ENCODE peak calls at places on chromosomes 6 and 20, in eight cellular contexts. W, S, U, J, F, O, K and L are unnamed samples.

GRCh38 chr6:108260126-108260808 is 573 bp downstream of the SNX3 start:
- DNase-seq in K (peak; percentile 49), O (peak; percentile 32), F (peak; percentile 42), W (peak; percentile 67), J (peak; percentile 83), U (peak; percentile 25), S (peak; percentile 27), L (peak; percentile 46)

GRCh38 chr6:33160728-33161323 is 31.4 kb downstream of the COL11A2 start:
- DNase-seq in W (peak; percentile 90), K (peak; percentile 68), F (peak; percentile 33), S (no peak), O (no peak), U (no peak), J (no peak), L (peak; percentile 78)

GRCh38 chr6:112296694-112297093 is 42.3 kb upstream of the LAMA4 start:
- DNase-seq in J (no peak), U (no peak), S (no peak), W (no peak), K (no peak), F (no peak), O (no peak), L (no peak)

GRCh38 chr6:3382399-3383279 is 74.2 kb downstream of the SLC22A23 start:
- DNase-seq in F (no peak), K (no peak), O (no peak), U (no peak), S (no peak), J (peak; percentile 25), W (no peak), L (peak; percentile 53)

GRCh38 chr20:45552456-45552855 is 5.3 kb upstream of the EPPIN start:
- DNase-seq in F (no peak), O (no peak), J (no peak), U (no peak), K (no peak), S (no peak), W (no peak), L (no peak)

GRCh38 chr6:46777476-46778346 is 15.5 kb upstream of the MEP1A start:
- DNase-seq in O (no peak), J (no peak), K (no peak), W (no peak), F (no peak), U (no peak), S (no peak), L (no peak)

GRCh38 chr6:167872538-167873210 is 46.0 kb downstream of the AFDN start:
- DNase-seq in W (no peak), J (no peak), S (no peak), O (no peak), K (no peak), F (no peak), U (no peak), L (no peak)

GRCh38 chr6:142797159-142797558 is 147.8 kb downstream of the HIVEP2 start:
- DNase-seq in J (no peak), S (no peak), W (no peak), U (no peak), O (no peak), K (no peak), F (no peak), L (no peak)

GRCh38 chr20:25282034-25282781 is 34.3 kb downstream of the PYGB start:
- DNase-seq in J (peak; percentile 58), W (peak; percentile 67), O (no peak), F (no peak), U (no peak), K (peak; percentile 15), S (no peak), L (no peak)

GRCh38 chr6:53582963-53583362 is 38.1 kb upstream of the GCLC start:
- DNase-seq in U (no peak), S (no peak), W (no peak), F (no peak), K (no peak), J (no peak), O (no peak), L (no peak)

GRCh38 chr20:49964964-49965780 is 17.6 kb upstream of the SNAI1 start:
- DNase-seq in F (no peak), J (no peak), W (peak; percentile 46), U (no peak), K (no peak), S (peak; percentile 85), O (peak; percentile 86), L (peak; percentile 31)

GRCh38 chr6:35305117-35305516 is 7.5 kb downstream of the DEF6 start:
- DNase-seq in U (no peak), W (peak; percentile 19), K (no peak), S (no peak), J (no peak), F (no peak), O (no peak), L (no peak)

GRCh38 chr6:30007132-30007764 is 53.8 kb upstream of the POLR1H start:
- DNase-seq in K (peak; percentile 29), F (no peak), W (peak; percentile 67), S (no peak), U (no peak), O (no peak), J (no peak), L (peak; percentile 18)

GRCh38 chr6:30002871-30003270 is 58.2 kb upstream of the POLR1H start:
- DNase-seq in F (no peak), K (no peak), J (no peak), U (no peak), S (no peak), O (no peak), W (no peak), L (no peak)

GRCh38 chr6:30009113-30009512 is 52.0 kb upstream of the POLR1H start:
- DNase-seq in W (no peak), F (no peak), O (no peak), K (no peak), U (no peak), J (no peak), S (no peak), L (no peak)

GRCh38 chr6:30006170-30007131 is 54.6 kb upstream of the POLR1H start:
- DNase-seq in W (peak; percentile 72), J (no peak), S (no peak), U (no peak), K (peak; percentile 48), F (peak; percentile 23), O (no peak), L (peak; percentile 20)

GRCh38 chr6:30005482-30005881 is 55.6 kb upstream of the POLR1H start:
- DNase-seq in F (no peak), W (no peak), O (no peak), K (no peak), J (no peak), U (no peak), S (no peak), L (no peak)
- TF ChIP-seq POLR2A in F (no peak), W (no peak), O (no peak), K (no peak), J (no peak), U (no peak), S (no peak), L (no peak)

GRCh38 chr6:40599580-40599979 is 12.4 kb upstream of the LRFN2 start:
- DNase-seq in O (no peak), J (no peak), K (no peak), F (no peak), S (no peak), U (no peak), W (no peak), L (no peak)
- TF ChIP-seq CTCF in O (no peak), J (no peak), K (no peak), F (no peak), S (no peak), U (no peak), W (no peak), L (no peak)

GRCh38 chr6:139231206-139231605 is 60.6 kb downstream of the TXLNB start:
- DNase-seq in S (no peak), W (no peak), J (no peak), O (no peak), F (no peak), K (no peak), U (no peak), L (no peak)
- TF ChIP-seq EP300 in S (no peak), W (no peak), J (no peak), O (no peak), F (no peak), K (no peak), U (no peak), L (no peak)

GRCh38 chr6:28355743-28356665 is 6.3 kb downstream of the ZKSCAN3 start:
- DNase-seq in U (peak; percentile 55), W (peak; percentile 88), K (peak; percentile 87), F (peak; percentile 99), S (peak; percentile 48), J (peak; percentile 77), O (peak; percentile 73), L (peak; percentile 81)

GRCh38 chr6:28356666-28357020 is 6.9 kb downstream of the ZKSCAN3 start:
- DNase-seq in J (no peak), O (no peak), S (no peak), W (no peak), U (no peak), F (no peak), K (no peak), L (no peak)

GRCh38 chr6:28353981-28354676 is 4.4 kb downstream of the ZKSCAN3 start:
- DNase-seq in J (no peak), S (no peak), F (no peak), O (peak; percentile 39), K (peak; percentile 69), W (peak; percentile 89), U (no peak), L (peak; percentile 82)

GRCh38 chr6:28354688-28355554 is 5.2 kb downstream of the ZKSCAN3 start:
- DNase-seq in S (no peak), K (peak; percentile 35), W (no peak), O (no peak), J (no peak), U (no peak), F (no peak), L (no peak)

DNA sequence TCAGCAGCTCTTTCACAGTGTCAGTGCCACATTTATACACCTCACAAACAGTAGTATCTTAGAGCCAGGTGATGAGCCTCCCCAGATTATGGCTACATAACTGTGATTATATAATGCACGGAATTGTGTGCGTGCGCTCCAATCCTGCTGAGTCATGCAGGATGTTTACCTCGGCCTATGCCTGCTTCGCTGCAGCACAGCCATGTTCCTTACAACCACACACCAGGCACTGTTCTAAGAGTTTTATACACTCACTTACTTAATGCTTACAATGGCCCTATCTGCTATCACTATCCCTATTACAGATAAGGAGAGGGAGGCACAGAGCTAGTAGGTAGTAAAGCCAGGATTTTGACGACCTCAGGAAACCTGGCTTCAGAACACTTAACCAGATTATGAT is 7.3 kb downstream of the ZKSCAN3 start:
- DNase-seq in K (no peak), F (no peak), U (no peak), O (no peak), W (no peak), J (no peak), S (no peak), L (no peak)
- TF ChIP-seq POLR2A in K (no peak), F (no peak), U (no peak), O (no peak), W (no peak), J (no peak), S (no peak), L (no peak)

GRCh38 chr6:169169375-169169774 is 84.3 kb downstream of the THBS2 start:
- DNase-seq in S (no peak), O (no peak), K (no peak), W (peak; percentile 62), J (no peak), F (no peak), U (no peak), L (no peak)
- TF ChIP-seq CTCF in S (no peak), O (no peak), K (no peak), W (no peak), J (no peak), F (no peak), U (no peak), L (no peak)